ENCODE peak calls at places on chromosome 10, in four cellular contexts. A, J, L and M are unnamed samples.

GRCh38 chr10:44422631-44423030 is 37.7 kb upstream of the CXCL12 start:
- DNase-seq in L (no peak), J (no peak), A (no peak), M (no peak)

GRCh38 chr10:59285073-59285472 is 77.3 kb downstream of the FAM13C start:
- DNase-seq in A (no peak), L (no peak), J (no peak), M (no peak)

GRCh38 chr10:66586073-66586472 is 339.8 kb upstream of the LRRTM3 start:
- DNase-seq in L (no peak), A (no peak), J (no peak), M (no peak)

GRCh38 chr10:49415109-49415508 is 19.2 kb upstream of the DRGX start:
- DNase-seq in J (no peak), A (no peak), L (no peak), M (no peak)

GRCh38 chr10:128032466-128032865 is 93.8 kb downstream of the MKI67 start:
- DNase-seq in A (no peak), L (no peak), J (no peak), M (no peak)

GRCh38 chr10:48404646-48405045 is 98.2 kb downstream of the MAPK8 start:
- DNase-seq in A (peak), J (no peak), L (no peak), M (no peak)

GRCh38 chr10:100881552-100882250 is 31.1 kb upstream of the SLF2 start:
- DNase-seq in A (no peak), J (no peak), L (no peak), M (no peak)

GRCh38 chr10:80197972-80198591 is 7.3 kb downstream of the ANXA11 start:
- DNase-seq in J (no peak), A (no peak), L (no peak), M (peak)

GRCh38 chr10:72375585-72375984 is 20.9 kb upstream of the DNAJB12 start:
- DNase-seq in J (no peak), A (no peak), L (no peak), M (no peak)

GRCh38 chr10:58264780-58265179 is 2.9 kb downstream of the IPMK start:
- DNase-seq in J (no peak), A (no peak), L (no peak), M (no peak)

GRCh38 chr10:98134117-98134430 is 383 bp upstream of the R3HCC1L start:
- DNase-seq in J (no peak), A (peak), L (no peak), M (no peak)

GRCh38 chr10:90125966-90126600 is 424.7 kb downstream of the KIF20B start:
- DNase-seq in A (peak), J (no peak), L (no peak), M (no peak)

GRCh38 chr10:110107430-110107829 is 99.6 kb downstream of the ADD3 start:
- DNase-seq in A (no peak), L (no peak), J (no peak), M (no peak)

GRCh38 chr10:48289652-48290238 is 15.2 kb upstream of the FRMPD2 start:
- DNase-seq in A (peak), L (peak), J (peak), M (peak)

GRCh38 chr10:59892697-59893096 is 13.7 kb downstream of the CCDC6 start:
- DNase-seq in A (no peak), J (no peak), L (no peak), M (no peak)

GRCh38 chr10:88281592-88282268 is 301.4 kb downstream of the RNLS start:
- DNase-seq in J (no peak), A (peak), L (no peak), M (no peak)

GRCh38 chr10:72276013-72276387 is 2.3 kb downstream of the DDIT4 start:
- DNase-seq in L (no peak), J (no peak), A (peak), M (no peak)